ENCODE peak calls at places on chromosomes 6 and 20, in seven cellular contexts. X is HCT116, I is ovary, W is tibial nerve, C is A549, Z is spleen, Y is uterus. K is an unnamed sample.

GRCh38 chr6:13614126-13614925 is 809 bp upstream of the NOL7 start:
- DNase-seq in X (no peak), I (no peak), W (no peak), C (peak; percentile 23), Z (peak; percentile 91), Y (no peak), K (no peak)

GRCh38 chr20:15032352-15032622 is 694.9 kb upstream of the FLRT3 start:
- DNase-seq in X (no peak), I (no peak), W (no peak), C (no peak), Z (no peak), Y (no peak), K (no peak)

GRCh38 chr6:110285306-110286060 is 72.7 kb downstream of the METTL24 start:
- DNase-seq in X (no peak), I (no peak), W (no peak), C (no peak), Z (no peak), Y (no peak), K (no peak)

GRCh38 chr20:23393999-23394775 is 27.1 kb downstream of the NAPB start:
- DNase-seq in X (no peak), I (no peak), W (no peak), C (no peak), Z (no peak), Y (no peak), K (no peak)

GRCh38 chr6:149033454-149034241 is 283.9 kb upstream of the TAB2 start:
- DNase-seq in X (no peak), I (no peak), W (no peak), C (no peak), Z (no peak), Y (no peak), K (no peak)

GRCh38 chr20:17771206-17772004 is 71.6 kb downstream of the BANF2 start:
- DNase-seq in X (no peak), I (no peak), W (no peak), C (no peak), Z (no peak), Y (no peak), K (no peak)

GRCh38 chr6:163720460-163721235 is 306.1 kb downstream of the QKI start:
- DNase-seq in X (no peak), I (no peak), W (no peak), C (no peak), Z (no peak), Y (no peak), K (no peak)

GRCh38 chr6:10434235-10434634 is 19.4 kb upstream of the TFAP2A start:
- DNase-seq in X (no peak), I (no peak), W (no peak), C (no peak), Z (no peak), Y (no peak), K (no peak)

GRCh38 chr6:90390379-90390778 is 93.7 kb upstream of the BACH2 start:
- DNase-seq in X (no peak), I (no peak), W (no peak), C (no peak), Z (no peak), Y (no peak), K (no peak)

GRCh38 chr6:87718662-87719433 is 16.8 kb upstream of the AKIRIN2 start:
- DNase-seq in X (no peak), I (no peak), W (no peak), C (no peak), Z (no peak), Y (no peak), K (no peak)

GRCh38 chr6:33812669-33813068 is 8.9 kb upstream of the MLN start:
- DNase-seq in X (no peak), I (peak; percentile 62), W (no peak), C (peak; percentile 39), Z (no peak), Y (no peak), K (peak; percentile 50)

GRCh38 chr6:20411953-20412352 is 10.3 kb downstream of the E2F3 start:
- DNase-seq in X (no peak), I (no peak), W (no peak), C (no peak), Z (no peak), Y (no peak), K (no peak)

GRCh38 chr6:63272397-63272796 is 47.4 kb downstream of the LGSN start:
- DNase-seq in X (peak; percentile 27), I (no peak), W (no peak), C (no peak), Z (no peak), Y (no peak), K (no peak)

GRCh38 chr6:73309784-73310502 is 44.1 kb downstream of the DPPA5 start:
- DNase-seq in X (peak; percentile 54), I (peak; percentile 69), W (no peak), C (peak; percentile 62), Z (peak; percentile 91), Y (peak; percentile 54), K (peak; percentile 18)

GRCh38 chr20:50146732-50147662 is 6.5 kb downstream of the PEDS1 start:
- DNase-seq in X (no peak), I (no peak), W (no peak), C (no peak), Z (peak; percentile 92), Y (no peak), K (no peak)

GRCh38 chr6:121886223-121886830 is 450.9 kb downstream of the GJA1 start:
- DNase-seq in X (no peak), I (no peak), W (no peak), C (no peak), Z (no peak), Y (no peak), K (no peak)

GRCh38 chr20:63056236-63057132 is 49.7 kb upstream of the BHLHE23 start:
- DNase-seq in X (no peak), I (peak; percentile 28), W (no peak), C (no peak), Z (peak; percentile 82), Y (no peak), K (peak; percentile 16)

GRCh38 chr6:5482619-5483018 is 221.3 kb downstream of the FARS2 start:
- DNase-seq in X (no peak), I (no peak), W (no peak), C (no peak), Z (no peak), Y (no peak), K (no peak)

GRCh38 chr6:13355043-13355945 is 27.0 kb upstream of the TBC1D7 start:
- DNase-seq in X (peak; percentile 35), I (no peak), W (no peak), C (no peak), Z (no peak), Y (no peak), K (no peak)

GRCh38 chr20:63087236-63087871 is 80.6 kb upstream of the BHLHE23 start:
- DNase-seq in X (no peak), I (no peak), W (no peak), C (no peak), Z (peak; percentile 41), Y (peak; percentile 8), K (peak; percentile 6)

GRCh38 chr6:121767254-121767653 is 331.8 kb downstream of the GJA1 start:
- DNase-seq in X (no peak), I (no peak), W (no peak), C (no peak), Z (no peak), Y (no peak), K (no peak)

GRCh38 chr20:60210779-60211617 is 252.8 kb downstream of the CDH26 start:
- DNase-seq in X (peak; percentile 23), I (peak; percentile 70), W (peak; percentile 50), C (peak; percentile 47), Z (peak; percentile 89), Y (peak; percentile 30), K (peak; percentile 74)

GRCh38 chr6:111825439-111825838 is 47.8 kb downstream of the FYN start:
- DNase-seq in X (no peak), I (no peak), W (no peak), C (no peak), Z (no peak), Y (no peak), K (no peak)
- TF ChIP-seq POLR2A in X (no peak), I (no peak), W (no peak), C (no peak), Z (no peak), Y (no peak), K (no peak)

DNA sequence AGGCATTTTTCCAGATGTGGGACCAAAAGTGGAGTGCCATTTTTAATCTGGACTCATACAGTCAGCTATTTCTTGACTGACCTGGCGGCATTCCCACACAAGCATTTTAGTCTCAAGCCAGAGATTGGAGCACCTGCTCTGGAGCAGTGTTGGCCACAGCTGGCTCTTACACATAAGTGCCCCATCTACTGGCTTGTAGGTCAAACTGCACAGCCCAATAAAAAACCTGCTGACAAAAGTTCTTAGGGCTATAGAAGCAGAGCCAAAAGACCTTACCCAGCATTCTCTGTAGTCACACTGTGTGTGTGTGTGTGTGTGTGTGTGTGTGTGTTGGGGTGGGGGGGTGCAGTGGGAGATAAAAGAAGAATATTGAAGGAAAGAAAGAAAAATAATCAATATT is 38.6 kb upstream of the SENP6 start:
- DNase-seq in X (peak; percentile 48), I (no peak), W (no peak), C (peak; percentile 21), Z (no peak), Y (no peak), K (no peak)
- TF ChIP-seq CTCF in X (peak; percentile 61), I (no peak), W (no peak), C (no peak), Z (no peak), Y (no peak), K (no peak)

GRCh38 chr6:38281131-38281530 is 358.6 kb downstream of the BTBD9 start:
- DNase-seq in X (no peak), I (no peak), W (no peak), C (no peak), Z (no peak), Y (no peak), K (no peak)
- H3K27ac ChIP-seq in X (no peak overlapping the region), I (no peak overlapping the region), W (no peak overlapping the region), C (no peak overlapping the region), Z (no peak overlapping the region), Y (no peak overlapping the region), K (no peak overlapping the region)

GRCh38 chr6:151409679-151410078 is 18.3 kb upstream of the ZBTB2 start:
- DNase-seq in X (no peak), I (no peak), W (no peak), C (no peak), Z (no peak), Y (no peak), K (no peak)
- TF ChIP-seq POLR2A in X (no peak), I (no peak), W (no peak), C (no peak), Z (no peak), Y (no peak), K (no peak)

GRCh38 chr20:2524435-2525272 is 11.7 kb upstream of the TMC2 start:
- DNase-seq in X (peak; percentile 52), I (peak; percentile 93), W (peak; percentile 64), C (peak; percentile 80), Z (peak; percentile 98), Y (peak; percentile 90), K (peak; percentile 92)

GRCh38 chr20:2527762-2528161 is 8.6 kb upstream of the TMC2 start:
- DNase-seq in X (no peak), I (no peak), W (no peak), C (no peak), Z (no peak), Y (no peak), K (no peak)

GRCh38 chr20:2533118-2533517 is 3.3 kb upstream of the TMC2 start:
- DNase-seq in X (no peak), I (no peak), W (no peak), C (no peak), Z (no peak), Y (no peak), K (no peak)

GRCh38 chr20:2523919-2524434 is 12.4 kb upstream of the TMC2 start:
- DNase-seq in X (no peak), I (no peak), W (no peak), C (no peak), Z (no peak), Y (no peak), K (no peak)

GRCh38 chr20:2528671-2529070 is 7.7 kb upstream of the TMC2 start:
- DNase-seq in X (no peak), I (no peak), W (no peak), C (no peak), Z (no peak), Y (no peak), K (no peak)
- TF ChIP-seq CTCF in X (no peak), I (no peak), W (no peak), C (no peak), Z (no peak), Y (no peak), K (no peak)